ENCODE peak calls at places on chromosomes 4 and X, in seven cellular contexts. K, A, X, I, L, H and Q are unnamed samples.

GRCh38 chr4:55358668-55359067 is 12.6 kb downstream of the SRD5A3 start:
- DNase-seq in L (peak), A (peak), H (no peak), K (no peak), I (no peak), X (peak), Q (no peak)

GRCh38 chr4:10162341-10163000 is 45.9 kb upstream of the WDR1 start:
- DNase-seq in L (no peak), H (no peak), K (no peak), I (no peak), A (no peak), X (no peak), Q (no peak)

GRCh38 chrX:53441531-53442321 is 7.6 kb upstream of the HSD17B10 start:
- DNase-seq in L (peak), X (peak), K (peak), I (peak), A (peak), H (peak), Q (peak)

GRCh38 chr4:152992027-152992426 is 55.9 kb downstream of the FHDC1 start:
- DNase-seq in H (no peak), K (no peak), I (peak), L (no peak), X (peak), A (no peak), Q (no peak)

GRCh38 chrX:119758682-119759332 is 419 bp downstream of the SOWAHD start:
- DNase-seq in I (no peak), L (peak), A (no peak), H (no peak), X (peak), K (peak), Q (peak)

GRCh38 chr4:64584125-64584524 is 174.9 kb upstream of the TECRL start:
- DNase-seq in A (no peak), K (no peak), H (no peak), X (no peak), I (no peak), L (no peak), Q (no peak)

GRCh38 chrX:103461156-103461555 is 58.1 kb downstream of the RAB40A start:
- DNase-seq in H (no peak), K (no peak), X (peak), A (no peak), I (no peak), L (peak), Q (no peak)

GRCh38 chr4:37542749-37543148 is 143.4 kb downstream of the RELL1 start:
- DNase-seq in K (no peak), L (no peak), I (no peak), H (no peak), X (no peak), A (no peak), Q (no peak)

GRCh38 chr4:67922697-67923096 is 38.9 kb upstream of the TMPRSS11D start:
- DNase-seq in L (no peak), K (no peak), A (no peak), X (peak), H (no peak), I (no peak), Q (no peak)

GRCh38 chr4:41573458-41574129 is 35.6 kb downstream of the LIMCH1 start:
- DNase-seq in K (no peak), A (no peak), X (no peak), I (no peak), H (no peak), L (no peak), Q (no peak)

GRCh38 chrX:11759461-11760311 is 1.6 kb downstream of the MSL3 start:
- DNase-seq in K (peak), X (peak), L (peak), A (peak), H (peak), I (peak), Q (peak)

GRCh38 chr4:16106956-16107355 is 23.1 kb upstream of the PROM1 start:
- DNase-seq in X (no peak), L (no peak), H (no peak), K (no peak), I (no peak), A (no peak), Q (no peak)

GRCh38 chr4:18935956-18936355 is 914.4 kb upstream of the LCORL start:
- DNase-seq in I (no peak), L (peak), K (peak), H (no peak), A (no peak), X (peak), Q (no peak)

GRCh38 chr4:70830054-70830453 is 9.6 kb downstream of the GRSF1 start:
- DNase-seq in K (no peak), A (no peak), L (no peak), X (no peak), H (no peak), I (no peak), Q (no peak)

GRCh38 chrX:117095393-117095792 is 632.6 kb upstream of the CT83 start:
- DNase-seq in I (no peak), A (no peak), K (no peak), L (no peak), X (no peak), H (no peak), Q (no peak)

GRCh38 chrX:46959101-46959500 is 46.9 kb downstream of the JADE3 start:
- DNase-seq in A (no peak), K (no peak), L (no peak), X (peak), I (no peak), H (no peak), Q (no peak)

GRCh38 chr4:911871-912490 is 20.1 kb downstream of the GAK start:
- DNase-seq in K (no peak), H (no peak), A (no peak), I (no peak), X (no peak), L (no peak), Q (no peak)

GRCh38 chr4:69907151-69907550 is 23.7 kb upstream of the CSN1S1 start:
- DNase-seq in K (no peak), X (peak), H (no peak), I (no peak), A (no peak), L (no peak), Q (no peak)

GRCh38 chr4:86898562-86898961 is 6.3 kb upstream of the C4orf36 start:
- DNase-seq in A (no peak), I (no peak), L (no peak), K (peak), H (no peak), X (peak), Q (no peak)

GRCh38 chr4:88090898-88091297 is 67.5 kb downstream of the ABCG2 start:
- DNase-seq in A (no peak), L (no peak), H (no peak), X (no peak), I (no peak), K (no peak), Q (no peak)

GRCh38 chr4:76784237-76784636 is 113.7 kb downstream of the SOWAHB start:
- DNase-seq in X (no peak), L (peak), I (no peak), H (no peak), K (peak), A (no peak), Q (peak)

GRCh38 chr4:186700746-186701145 is 22.9 kb downstream of the FAT1 start:
- DNase-seq in I (no peak), H (no peak), L (no peak), A (no peak), K (no peak), X (peak), Q (no peak)

GRCh38 chr4:174172274-174172673 is 111.2 kb downstream of the FBXO8 start:
- DNase-seq in A (no peak), K (no peak), X (no peak), I (no peak), L (no peak), H (no peak), Q (no peak)

GRCh38 chr4:135277116-135277979 is 1075.8 kb upstream of the PABPC4L start:
- DNase-seq in L (no peak), I (no peak), K (no peak), A (no peak), H (no peak), X (peak), Q (no peak)

GRCh38 chr4:125526420-125526819 is 211.7 kb downstream of the FAT4 start:
- DNase-seq in L (peak), H (no peak), A (no peak), K (no peak), I (no peak), X (no peak), Q (no peak)

GRCh38 chr4:79922011-79922410 is 151.0 kb downstream of the ANTXR2 start:
- DNase-seq in X (peak), A (no peak), H (no peak), K (no peak), I (no peak), L (no peak), Q (no peak)

GRCh38 chr4:27048350-27049100 is 187.9 kb downstream of the STIM2 start:
- DNase-seq in K (no peak), A (peak), I (peak), X (peak), L (peak), H (no peak), Q (no peak)

GRCh38 chr4:182338059-182338458 is 94.9 kb downstream of the TENM3 start:
- DNase-seq in K (no peak), H (no peak), A (no peak), X (peak), I (no peak), L (no peak), Q (no peak)

GRCh38 chr4:2768124-2768523 is 12.0 kb upstream of the TNIP2 start:
- DNase-seq in K (no peak), H (no peak), X (no peak), I (no peak), L (no peak), A (peak), Q (no peak)

GRCh38 chrX:71637848-71638247 is 19.5 kb upstream of the CXCR3 start:
- DNase-seq in I (no peak), K (no peak), X (peak), L (no peak), A (no peak), H (no peak), Q (peak)

GRCh38 chr4:54063737-54064316 is 578 bp downstream of the CHIC2 start:
- DNase-seq in K (peak), H (peak), L (peak), I (peak), X (peak), A (peak), Q (peak)

GRCh38 chrX:149527705-149528104 is 13.1 kb upstream of the EOLA1 start:
- DNase-seq in A (no peak), K (no peak), I (no peak), H (no peak), L (peak), X (peak), Q (peak)

GRCh38 chr4:114028071-114028470 is 48.6 kb upstream of the ARSJ start:
- DNase-seq in A (no peak), H (no peak), K (no peak), X (peak), I (no peak), L (peak), Q (no peak)

GRCh38 chr4:11424000-11424399 is 4.7 kb downstream of the HS3ST1 start:
- DNase-seq in K (peak), I (no peak), H (no peak), L (peak), A (peak), X (peak), Q (peak)

GRCh38 chrX:19225906-19226305 is 103.6 kb upstream of the ADGRG2 start:
- DNase-seq in L (peak), K (peak), X (peak), I (no peak), A (peak), H (no peak), Q (no peak)

GRCh38 chrX:56788717-56789122 is 59.7 kb downstream of the NBDY start:
- DNase-seq in K (no peak), X (no peak), A (peak), I (no peak), H (no peak), L (peak), Q (no peak)

GRCh38 chrX:10620121-10620699 is at the start of gene MID1:
- DNase-seq in K (peak), X (peak), A (peak), H (peak), L (peak), I (peak), Q (peak)

GRCh38 chr4:138055890-138056289 is 186.3 kb downstream of the SLC7A11 start:
- DNase-seq in X (peak), L (no peak), A (no peak), I (no peak), H (no peak), K (no peak), Q (no peak)

GRCh38 chr4:140092094-140092820 is 61.7 kb downstream of the MAML3 start:
- DNase-seq in I (peak), H (no peak), A (no peak), K (peak), X (peak), L (peak), Q (peak)

GRCh38 chr4:73257995-73258667 is 467 bp downstream of the ANKRD17 start:
- DNase-seq in X (peak), H (no peak), I (peak), L (peak), A (peak), K (peak), Q (no peak)
- TF ChIP-seq CTCF in X (no peak), H (no peak), I (no peak), L (no peak), A (peak), K (peak), Q (no peak)

GRCh38 chrX:150842198-150842553 is 56.3 kb downstream of the CD99L2 start:
- DNase-seq in H (no peak), K (no peak), I (no peak), A (no peak), L (no peak), X (no peak), Q (no peak)
- TF ChIP-seq CTCF in H (no peak), K (no peak), I (no peak), A (no peak), L (no peak), X (no peak), Q (no peak)

DNA sequence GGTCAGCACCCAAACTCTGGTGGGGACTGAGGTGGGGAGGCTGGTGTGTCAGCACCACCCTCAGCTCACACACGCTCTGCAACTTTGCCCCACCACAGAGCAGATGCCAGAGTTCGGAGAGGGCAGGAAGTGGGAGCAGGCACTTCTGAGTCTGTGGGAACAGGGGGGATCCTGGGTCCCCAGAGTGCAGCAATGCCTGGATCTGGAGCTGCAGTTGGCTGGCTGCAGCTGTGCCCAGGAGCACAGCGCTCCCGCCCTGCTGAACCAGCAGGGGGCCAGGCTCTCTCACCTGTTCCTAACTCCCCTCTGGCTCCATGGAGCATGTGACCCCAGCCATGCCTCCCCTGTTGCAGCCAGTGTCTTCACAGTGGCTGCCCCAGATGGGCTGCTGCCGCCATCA is 252.4 kb downstream of the SPOCK3 start:
- DNase-seq in A (no peak), L (no peak), I (no peak), H (no peak), K (no peak), X (no peak), Q (no peak)
- TF ChIP-seq CTCF in A (no peak), L (no peak), I (no peak), H (no peak), K (no peak), X (no peak), Q (no peak)

DNA sequence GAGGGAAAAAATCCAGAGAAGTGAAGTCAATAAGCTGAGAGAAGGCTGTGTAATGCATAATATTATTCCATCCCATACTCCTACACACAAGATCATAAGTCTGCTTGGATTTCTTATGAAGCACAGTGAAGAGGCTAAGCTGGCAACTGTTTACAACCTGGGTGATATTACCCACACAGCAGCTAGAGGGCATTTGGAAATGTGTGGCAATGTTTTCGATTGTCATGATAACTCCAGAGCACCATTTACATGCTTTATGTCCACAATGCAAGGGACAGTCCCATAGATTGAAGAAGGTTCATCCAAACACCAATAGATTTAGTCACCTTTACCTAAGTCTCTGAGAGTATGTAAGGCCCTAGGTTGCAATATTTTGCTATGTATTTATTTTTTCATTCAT is 412.2 kb downstream of the PPP3CA start:
- DNase-seq in L (peak), K (no peak), X (peak), I (no peak), H (no peak), A (no peak), Q (peak)
- TF ChIP-seq CTCF in L (peak), K (peak), X (peak), I (no peak), H (no peak), A (no peak), Q (no peak)

DNA sequence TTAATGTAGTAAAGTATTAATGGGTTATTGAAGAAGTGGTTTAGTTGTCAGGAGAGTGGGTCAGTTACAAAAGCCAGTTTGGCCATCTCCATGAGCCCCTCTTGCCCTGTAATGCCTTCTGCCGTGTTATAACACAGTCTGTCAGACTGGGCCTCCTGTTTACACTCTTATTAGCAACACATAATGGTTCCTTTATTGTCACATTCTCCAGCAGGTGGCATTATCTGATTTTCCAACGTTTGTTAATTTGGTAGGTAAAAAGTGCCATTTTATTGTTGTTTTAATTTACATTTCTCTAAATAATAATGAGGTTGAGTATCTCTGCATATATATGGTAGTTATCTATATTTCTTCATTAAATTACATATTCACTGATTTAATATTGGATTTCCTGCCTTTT is 560.8 kb downstream of the FGF13 start:
- DNase-seq in I (no peak), H (no peak), K (no peak), A (peak), X (peak), L (peak), Q (no peak)
- TF ChIP-seq CTCF in I (no peak), H (no peak), K (peak), A (no peak), X (no peak), L (peak), Q (no peak)

GRCh38 chrX:132411310-132411977 is 77.4 kb downstream of the MBNL3 start:
- DNase-seq in L (no peak), K (no peak), X (no peak), H (no peak), I (no peak), A (no peak), Q (no peak)

GRCh38 chrX:132412208-132412607 is 76.6 kb downstream of the MBNL3 start:
- DNase-seq in A (no peak), H (peak), X (no peak), K (peak), L (no peak), I (no peak), Q (no peak)

GRCh38 chrX:132415012-132415411 is 73.8 kb downstream of the MBNL3 start:
- DNase-seq in H (no peak), K (no peak), I (no peak), A (no peak), X (no peak), L (no peak), Q (no peak)

GRCh38 chrX:132414404-132414803 is 74.4 kb downstream of the MBNL3 start:
- DNase-seq in H (no peak), X (no peak), A (no peak), I (no peak), L (no peak), K (no peak), Q (no peak)

DNA sequence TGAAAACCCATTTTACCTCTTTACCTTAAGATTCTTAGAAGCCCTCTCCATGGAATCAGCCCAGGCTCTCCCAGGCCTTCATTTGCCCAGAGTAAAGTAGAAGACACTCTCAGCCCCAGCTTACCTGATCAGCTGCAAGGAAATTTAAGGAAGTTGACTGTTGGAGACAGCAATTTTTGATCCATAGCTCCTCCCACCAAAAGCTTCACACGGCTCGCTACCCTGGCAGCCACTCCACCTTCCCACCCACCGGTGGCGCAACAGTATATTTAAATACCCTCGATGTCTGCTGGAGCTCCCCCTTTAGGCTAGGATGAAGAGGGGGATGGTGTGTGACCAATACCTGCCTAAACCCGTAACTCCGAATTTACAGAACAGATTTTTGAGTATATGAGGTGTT is 75.4 kb downstream of the MBNL3 start:
- DNase-seq in I (no peak), K (peak), H (no peak), A (no peak), X (no peak), L (no peak), Q (no peak)
- TF ChIP-seq CTCF in I (no peak), K (peak), H (no peak), A (no peak), X (no peak), L (no peak), Q (no peak)

GRCh38 chrX:36898301-36898700 is 109.9 kb upstream of the FAM47C start:
- DNase-seq in X (peak), I (no peak), K (no peak), L (peak), H (no peak), A (no peak), Q (no peak)
- TF ChIP-seq CTCF in X (peak), I (peak), K (peak), L (peak), H (peak), A (peak), Q (no peak)

DNA sequence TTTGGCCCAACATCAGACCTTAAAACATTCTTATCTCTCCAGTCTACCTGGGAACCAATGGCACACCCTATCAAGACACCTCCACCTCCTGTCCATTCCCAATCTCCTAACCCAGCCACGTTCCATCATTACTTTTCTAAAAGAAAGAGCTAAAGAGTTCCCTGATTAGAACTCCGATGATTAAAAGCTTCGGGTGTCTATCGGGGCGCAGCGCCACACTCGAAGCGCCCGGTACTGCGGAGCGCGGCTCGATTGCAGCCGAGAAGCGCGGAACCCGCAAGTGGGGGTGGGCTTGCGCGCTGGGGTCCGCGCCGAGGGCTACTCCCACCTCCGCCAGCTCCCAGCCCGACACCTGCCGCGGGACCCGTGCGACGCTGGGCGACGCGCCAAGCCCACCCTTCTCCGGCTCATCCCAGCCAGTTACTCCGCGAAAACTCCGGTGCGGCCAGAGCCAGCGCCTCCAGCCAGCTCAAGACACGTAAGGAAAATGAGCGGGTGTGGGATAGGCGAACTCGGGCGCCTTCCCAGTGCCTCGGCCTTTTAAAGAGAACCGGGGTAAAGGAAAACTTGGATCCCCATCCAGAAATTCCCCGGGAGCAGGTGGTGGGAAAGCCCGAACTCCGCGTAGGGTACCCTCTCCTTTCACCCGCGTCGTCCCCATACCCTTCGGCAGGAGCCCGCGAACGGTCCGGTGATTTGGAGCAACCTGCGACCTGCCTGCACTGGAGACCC is 601 bp downstream of the NPY1R start:
- DNase-seq in H (no peak), A (peak), L (peak), I (no peak), X (peak), K (peak), Q (no peak)
- TF ChIP-seq CTCF in H (no peak), A (no peak), L (peak), I (no peak), X (no peak), K (peak), Q (no peak)